ENCODE peak calls at places on chromosomes 2 and 18, in four cellular contexts. One of them, this sample, is unnamed.

GRCh38 chr2:72183466-72183865 is 35.8 kb upstream of the CYP26B1 start:
- DNase-seq in HEK293T: no peak
- DNase-seq in putamen: no peak
- DNase-seq in stimulated activated CD4-positive, alpha-beta T cell treated with anti-CD3 and anti-CD28 coated beads, Interleukin-2, amount 100 ng/mL, for 48 hours: no peak
- DNase-seq in this sample: no peak

GRCh38 chr18:49135871-49136270 is 185.1 kb upstream of the SMAD7 start:
- DNase-seq in HEK293T: no peak
- DNase-seq in putamen: no peak
- DNase-seq in stimulated activated CD4-positive, alpha-beta T cell treated with anti-CD3 and anti-CD28 coated beads, Interleukin-2, amount 100 ng/mL, for 48 hours: no peak
- DNase-seq in this sample: no peak

GRCh38 chr18:23453657-23454011 is 547 bp downstream of the RIOK3 start:
- DNase-seq in HEK293T: no peak
- DNase-seq in putamen: no peak
- DNase-seq in stimulated activated CD4-positive, alpha-beta T cell treated with anti-CD3 and anti-CD28 coated beads, Interleukin-2, amount 100 ng/mL, for 48 hours: no peak
- DNase-seq in this sample: no peak

GRCh38 chr18:49849331-49850217 is 36.2 kb upstream of the ACAA2 start:
- DNase-seq in HEK293T: peak; percentile 10
- DNase-seq in putamen: no peak
- DNase-seq in stimulated activated CD4-positive, alpha-beta T cell treated with anti-CD3 and anti-CD28 coated beads, Interleukin-2, amount 100 ng/mL, for 48 hours: no peak
- DNase-seq in this sample: no peak

GRCh38 chr2:189253841-189254240 is 74.3 kb upstream of the COL5A2 start:
- DNase-seq in HEK293T: no peak
- DNase-seq in putamen: no peak
- DNase-seq in stimulated activated CD4-positive, alpha-beta T cell treated with anti-CD3 and anti-CD28 coated beads, Interleukin-2, amount 100 ng/mL, for 48 hours: no peak
- DNase-seq in this sample: no peak

GRCh38 chr2:61017556-61018318 is at the start of the genes PEX13 and PUS10:
- DNase-seq in HEK293T: peak; percentile 84
- DNase-seq in putamen: peak; percentile 3
- DNase-seq in stimulated activated CD4-positive, alpha-beta T cell treated with anti-CD3 and anti-CD28 coated beads, Interleukin-2, amount 100 ng/mL, for 48 hours: peak; percentile 65
- DNase-seq in this sample: peak; percentile 4

GRCh38 chr18:79221136-79221535 is 151.9 kb downstream of the ATP9B start:
- DNase-seq in HEK293T: no peak
- DNase-seq in putamen: no peak
- DNase-seq in stimulated activated CD4-positive, alpha-beta T cell treated with anti-CD3 and anti-CD28 coated beads, Interleukin-2, amount 100 ng/mL, for 48 hours: no peak
- DNase-seq in this sample: no peak

GRCh38 chr18:13900633-13901032 is 14.7 kb downstream of the MC2R start:
- DNase-seq in HEK293T: no peak
- DNase-seq in putamen: no peak
- DNase-seq in stimulated activated CD4-positive, alpha-beta T cell treated with anti-CD3 and anti-CD28 coated beads, Interleukin-2, amount 100 ng/mL, for 48 hours: no peak
- DNase-seq in this sample: no peak

GRCh38 chr2:237598468-237599208 is 8.1 kb upstream of the RAB17 start:
- DNase-seq in HEK293T: no peak
- DNase-seq in putamen: no peak
- DNase-seq in stimulated activated CD4-positive, alpha-beta T cell treated with anti-CD3 and anti-CD28 coated beads, Interleukin-2, amount 100 ng/mL, for 48 hours: no peak
- DNase-seq in this sample: no peak